ENCODE peak calls at places on chromosomes 6 and 20, in ten cellular contexts. One of them, this sample, is unnamed.

GRCh38 chr6:40410792-40411191 is 176.4 kb downstream of the LRFN2 start:
- DNase-seq in keratinocyte: no peak
- DNase-seq in HFF-Myc: no peak
- DNase-seq in hepatocyte: no peak
- DNase-seq in ascending aorta: no peak
- DNase-seq in left ventricle myocardium inferior: no peak
- DNase-seq in GM06990: no peak
- DNase-seq in cardiac fibroblast: no peak
- DNase-seq in kidney: no peak
- DNase-seq in psoas muscle: no peak
- DNase-seq in this sample: no peak

GRCh38 chr6:18509871-18510643 is 122.9 kb downstream of the RNF144B start:
- DNase-seq in keratinocyte: no peak
- DNase-seq in HFF-Myc: no peak
- DNase-seq in hepatocyte: no peak
- DNase-seq in ascending aorta: no peak
- DNase-seq in left ventricle myocardium inferior: no peak
- DNase-seq in GM06990: no peak
- DNase-seq in cardiac fibroblast: no peak
- DNase-seq in kidney: no peak
- DNase-seq in psoas muscle: no peak
- DNase-seq in this sample: no peak

GRCh38 chr6:113672691-113673149 is 184.4 kb upstream of the MARCKS start:
- DNase-seq in keratinocyte: no peak
- DNase-seq in HFF-Myc: no peak
- DNase-seq in hepatocyte: no peak
- DNase-seq in ascending aorta: peak
- DNase-seq in left ventricle myocardium inferior: peak
- DNase-seq in GM06990: no peak
- DNase-seq in cardiac fibroblast: peak
- DNase-seq in kidney: peak
- DNase-seq in psoas muscle: peak
- DNase-seq in this sample: peak

GRCh38 chr6:38599966-38600550 is 39.7 kb downstream of the BTBD9 start:
- DNase-seq in keratinocyte: no peak
- DNase-seq in HFF-Myc: no peak
- DNase-seq in hepatocyte: peak
- DNase-seq in ascending aorta: no peak
- DNase-seq in left ventricle myocardium inferior: peak
- DNase-seq in GM06990: no peak
- DNase-seq in cardiac fibroblast: no peak
- DNase-seq in kidney: no peak
- DNase-seq in psoas muscle: no peak
- DNase-seq in this sample: no peak

GRCh38 chr20:63106108-63106764 is 99.5 kb upstream of the BHLHE23 start:
- DNase-seq in keratinocyte: no peak
- DNase-seq in HFF-Myc: no peak
- DNase-seq in hepatocyte: no peak
- DNase-seq in ascending aorta: peak
- DNase-seq in left ventricle myocardium inferior: peak
- DNase-seq in GM06990: no peak
- DNase-seq in cardiac fibroblast: peak
- DNase-seq in kidney: peak
- DNase-seq in psoas muscle: no peak
- DNase-seq in this sample: peak

GRCh38 chr6:2369606-2370005 is 124.2 kb upstream of the GMDS start:
- DNase-seq in keratinocyte: no peak
- DNase-seq in HFF-Myc: no peak
- DNase-seq in hepatocyte: no peak
- DNase-seq in ascending aorta: no peak
- DNase-seq in left ventricle myocardium inferior: no peak
- DNase-seq in GM06990: no peak
- DNase-seq in cardiac fibroblast: no peak
- DNase-seq in kidney: no peak
- DNase-seq in psoas muscle: no peak
- DNase-seq in this sample: no peak

GRCh38 chr6:80541186-80541585 is 434.7 kb downstream of the BCKDHB start:
- DNase-seq in keratinocyte: peak
- DNase-seq in HFF-Myc: peak
- DNase-seq in hepatocyte: no peak
- DNase-seq in ascending aorta: no peak
- DNase-seq in left ventricle myocardium inferior: no peak
- DNase-seq in GM06990: no peak
- DNase-seq in cardiac fibroblast: peak
- DNase-seq in kidney: no peak
- DNase-seq in psoas muscle: no peak
- DNase-seq in this sample: peak

GRCh38 chr6:150252714-150253444 is 110.0 kb downstream of the PPP1R14C start:
- DNase-seq in keratinocyte: no peak
- DNase-seq in HFF-Myc: no peak
- DNase-seq in hepatocyte: peak
- DNase-seq in ascending aorta: no peak
- DNase-seq in left ventricle myocardium inferior: no peak
- DNase-seq in GM06990: no peak
- DNase-seq in cardiac fibroblast: peak
- DNase-seq in kidney: no peak
- DNase-seq in psoas muscle: no peak
- DNase-seq in this sample: no peak

GRCh38 chr6:92790381-92790780 is 629.0 kb downstream of the EPHA7 start:
- DNase-seq in keratinocyte: no peak
- DNase-seq in HFF-Myc: no peak
- DNase-seq in hepatocyte: no peak
- DNase-seq in ascending aorta: no peak
- DNase-seq in left ventricle myocardium inferior: no peak
- DNase-seq in GM06990: no peak
- DNase-seq in cardiac fibroblast: no peak
- DNase-seq in kidney: no peak
- DNase-seq in psoas muscle: no peak
- DNase-seq in this sample: no peak

GRCh38 chr6:54680531-54680930 is 166.0 kb upstream of the FAM83B start:
- DNase-seq in keratinocyte: no peak
- DNase-seq in HFF-Myc: no peak
- DNase-seq in hepatocyte: no peak
- DNase-seq in ascending aorta: no peak
- DNase-seq in left ventricle myocardium inferior: no peak
- DNase-seq in GM06990: no peak
- DNase-seq in cardiac fibroblast: no peak
- DNase-seq in kidney: no peak
- DNase-seq in psoas muscle: no peak
- DNase-seq in this sample: no peak

GRCh38 chr6:167328086-167328485 is 3.2 kb downstream of the TTLL2 start:
- DNase-seq in keratinocyte: no peak
- DNase-seq in HFF-Myc: no peak
- DNase-seq in hepatocyte: no peak
- DNase-seq in ascending aorta: no peak
- DNase-seq in left ventricle myocardium inferior: no peak
- DNase-seq in GM06990: no peak
- DNase-seq in cardiac fibroblast: no peak
- DNase-seq in kidney: no peak
- DNase-seq in psoas muscle: no peak
- DNase-seq in this sample: no peak
- TF ChIP-seq CTCF in keratinocyte: no peak
- TF ChIP-seq CTCF in HFF-Myc: no peak
- TF ChIP-seq CTCF in hepatocyte: no peak
- TF ChIP-seq CTCF in ascending aorta: no peak
- TF ChIP-seq CTCF in left ventricle myocardium inferior: no peak
- TF ChIP-seq CTCF in GM06990: no peak
- TF ChIP-seq CTCF in cardiac fibroblast: no peak
- TF ChIP-seq CTCF in kidney: no peak
- TF ChIP-seq CTCF in psoas muscle: no peak
- TF ChIP-seq CTCF in this sample: no peak

GRCh38 chr6:14658030-14658429 is 540.5 kb downstream of the CD83 start:
- DNase-seq in keratinocyte: no peak
- DNase-seq in HFF-Myc: no peak
- DNase-seq in hepatocyte: no peak
- DNase-seq in ascending aorta: no peak
- DNase-seq in left ventricle myocardium inferior: no peak
- DNase-seq in GM06990: no peak
- DNase-seq in cardiac fibroblast: no peak
- DNase-seq in kidney: no peak
- DNase-seq in psoas muscle: no peak
- DNase-seq in this sample: no peak

GRCh38 chr6:14656676-14657075 is 539.1 kb downstream of the CD83 start:
- DNase-seq in keratinocyte: no peak
- DNase-seq in HFF-Myc: no peak
- DNase-seq in hepatocyte: no peak
- DNase-seq in ascending aorta: no peak
- DNase-seq in left ventricle myocardium inferior: no peak
- DNase-seq in GM06990: no peak
- DNase-seq in cardiac fibroblast: no peak
- DNase-seq in kidney: no peak
- DNase-seq in psoas muscle: no peak
- DNase-seq in this sample: no peak

GRCh38 chr6:14652536-14652935 is 535.0 kb downstream of the CD83 start:
- DNase-seq in keratinocyte: no peak
- DNase-seq in HFF-Myc: no peak
- DNase-seq in hepatocyte: no peak
- DNase-seq in ascending aorta: no peak
- DNase-seq in left ventricle myocardium inferior: no peak
- DNase-seq in GM06990: no peak
- DNase-seq in cardiac fibroblast: no peak
- DNase-seq in kidney: no peak
- DNase-seq in psoas muscle: no peak
- DNase-seq in this sample: no peak

GRCh38 chr6:14655990-14656640 is 538.5 kb downstream of the CD83 start:
- DNase-seq in keratinocyte: no peak
- DNase-seq in HFF-Myc: no peak
- DNase-seq in hepatocyte: no peak
- DNase-seq in ascending aorta: no peak
- DNase-seq in left ventricle myocardium inferior: no peak
- DNase-seq in GM06990: no peak
- DNase-seq in cardiac fibroblast: peak
- DNase-seq in kidney: no peak
- DNase-seq in psoas muscle: no peak
- DNase-seq in this sample: no peak

GRCh38 chr6:14655201-14655988 is 537.8 kb downstream of the CD83 start:
- DNase-seq in keratinocyte: no peak
- DNase-seq in HFF-Myc: no peak
- DNase-seq in hepatocyte: no peak
- DNase-seq in ascending aorta: no peak
- DNase-seq in left ventricle myocardium inferior: no peak
- DNase-seq in GM06990: no peak
- DNase-seq in cardiac fibroblast: peak
- DNase-seq in kidney: no peak
- DNase-seq in psoas muscle: no peak
- DNase-seq in this sample: no peak
- H3K4me3 ChIP-seq in keratinocyte: no peak
- H3K4me3 ChIP-seq in HFF-Myc: no peak
- H3K4me3 ChIP-seq in hepatocyte: no peak
- H3K4me3 ChIP-seq in ascending aorta: no peak
- H3K4me3 ChIP-seq in left ventricle myocardium inferior: peak
- H3K4me3 ChIP-seq in GM06990: no peak
- H3K4me3 ChIP-seq in cardiac fibroblast: no peak
- H3K4me3 ChIP-seq in kidney: no peak
- H3K4me3 ChIP-seq in psoas muscle: no peak
- H3K4me3 ChIP-seq in this sample: no peak

DNA sequence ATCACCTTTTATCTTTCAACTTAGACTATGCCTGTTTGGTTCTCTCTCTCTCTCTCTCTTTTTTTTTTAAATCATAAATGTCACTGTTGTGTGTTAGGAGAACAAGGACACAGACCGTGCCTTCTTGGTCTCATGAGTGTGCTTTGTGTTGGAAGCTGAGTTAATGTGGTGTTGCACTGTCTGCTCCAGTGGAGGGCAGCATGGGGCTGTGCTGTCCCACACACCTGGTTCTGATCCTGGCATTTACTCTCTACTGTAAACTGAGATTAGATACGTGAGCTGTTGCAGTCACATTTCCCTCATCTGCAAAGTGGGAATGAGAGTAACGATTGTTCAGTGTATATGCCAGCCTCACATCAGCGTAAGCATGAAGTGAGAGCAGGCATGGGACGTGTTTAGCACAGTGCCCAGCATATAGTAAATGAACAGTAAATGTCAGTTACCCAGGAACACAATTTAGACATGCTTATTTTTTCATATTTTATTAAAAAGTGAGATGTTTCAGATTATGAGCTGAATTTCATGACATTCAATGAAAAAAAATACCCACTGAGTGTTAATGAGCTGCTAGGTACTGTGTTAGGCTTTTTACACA is 161.1 kb downstream of the FARS2 start:
- DNase-seq in keratinocyte: no peak
- DNase-seq in HFF-Myc: no peak
- DNase-seq in hepatocyte: peak
- DNase-seq in ascending aorta: no peak
- DNase-seq in left ventricle myocardium inferior: no peak
- DNase-seq in GM06990: no peak
- DNase-seq in cardiac fibroblast: peak
- DNase-seq in kidney: no peak
- DNase-seq in psoas muscle: no peak
- DNase-seq in this sample: peak
- TF ChIP-seq CTCF in keratinocyte: peak
- TF ChIP-seq CTCF in HFF-Myc: peak
- TF ChIP-seq CTCF in hepatocyte: peak
- TF ChIP-seq CTCF in ascending aorta: no peak
- TF ChIP-seq CTCF in left ventricle myocardium inferior: peak
- TF ChIP-seq CTCF in GM06990: peak
- TF ChIP-seq CTCF in cardiac fibroblast: peak
- TF ChIP-seq CTCF in kidney: no peak
- TF ChIP-seq CTCF in psoas muscle: peak
- TF ChIP-seq CTCF in this sample: peak

DNA sequence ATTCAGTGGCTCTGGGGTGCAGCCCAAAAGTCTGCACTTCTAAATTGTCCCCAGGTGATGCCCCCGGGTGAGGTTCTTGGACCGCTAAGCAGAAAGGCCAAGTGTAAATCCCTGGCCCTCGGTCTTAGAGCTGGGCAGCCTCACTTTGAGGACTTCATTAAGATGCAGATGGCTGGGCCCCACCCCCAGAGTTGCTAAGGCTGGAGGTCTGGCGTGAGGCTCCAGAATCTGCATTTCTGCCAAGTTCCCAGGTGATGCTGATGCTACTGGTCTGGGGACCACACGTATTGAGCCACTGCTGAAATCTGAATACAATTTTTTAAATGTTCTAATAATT is 735 bp upstream of the SLC23A2 start:
- DNase-seq in keratinocyte: no peak
- DNase-seq in HFF-Myc: no peak
- DNase-seq in hepatocyte: no peak
- DNase-seq in ascending aorta: no peak
- DNase-seq in left ventricle myocardium inferior: peak
- DNase-seq in GM06990: no peak
- DNase-seq in cardiac fibroblast: no peak
- DNase-seq in kidney: peak
- DNase-seq in psoas muscle: no peak
- DNase-seq in this sample: no peak
- H3K4me3 ChIP-seq in keratinocyte: no peak
- H3K4me3 ChIP-seq in HFF-Myc: peak
- H3K4me3 ChIP-seq in hepatocyte: no peak
- H3K4me3 ChIP-seq in ascending aorta: peak
- H3K4me3 ChIP-seq in left ventricle myocardium inferior: peak
- H3K4me3 ChIP-seq in GM06990: peak
- H3K4me3 ChIP-seq in cardiac fibroblast: peak
- H3K4me3 ChIP-seq in kidney: peak
- H3K4me3 ChIP-seq in psoas muscle: peak
- H3K4me3 ChIP-seq in this sample: peak